ENCODE peak calls at places on chromosomes 16 and 17, in nine cellular contexts. S is SJCRH30; U is activated CD4-positive, alpha-beta T cell treated with anti-CD3 and anti-CD28 coated beads, Interleukin-2, amount 50 U/mL, for 1 hour; E is AG04450; Z is endothelial cell of umbilical vein; O is AG04449; N is suprapubic skin; X is cardiac muscle cell; F is NAMALWA. P is an unnamed sample.
A peak's percentile ranks its signal among the peaks of the same experiment; 100 is the strongest.

GRCh38 chr17:1188812-1189211 is 9.0 kb upstream of the ABR start:
- DNase-seq in S (no peak), U (no peak), E (no peak), Z (peak; percentile 40), O (no peak), N (peak; percentile 94), X (peak; percentile 86), F (no peak), P (peak; percentile 28)

GRCh38 chr16:50038756-50039529 is 13.9 kb downstream of the CNEP1R1 start:
- DNase-seq in S (no peak), U (no peak), E (no peak), Z (no peak), O (no peak), N (no peak), X (peak; percentile 7), F (no peak), P (no peak)

GRCh38 chr17:3719265-3719664 is 4.4 kb upstream of the HASPIN start:
- DNase-seq in S (no peak), U (no peak), E (no peak), Z (no peak), O (no peak), N (no peak), X (no peak), F (no peak), P (no peak)

GRCh38 chr17:49691086-49691676 is 13.3 kb upstream of the SPOP start:
- DNase-seq in S (no peak), U (no peak), E (no peak), Z (peak; percentile 71), O (no peak), N (peak; percentile 29), X (peak; percentile 87), F (no peak), P (peak; percentile 95)

GRCh38 chr17:10247806-10248334 is 49.5 kb upstream of the GAS7 start:
- DNase-seq in S (no peak), U (no peak), E (no peak), Z (no peak), O (no peak), N (no peak), X (peak; percentile 60), F (no peak), P (no peak)

GRCh38 chr17:77875051-77875780 is 83.3 kb upstream of the TNRC6C start:
- DNase-seq in S (peak; percentile 55), U (no peak), E (no peak), Z (no peak), O (peak; percentile 78), N (no peak), X (peak; percentile 60), F (no peak), P (peak; percentile 81)

GRCh38 chr17:40307001-40307690 is 1.8 kb upstream of the RARA start:
- DNase-seq in S (peak; percentile 92), U (no peak), E (no peak), Z (no peak), O (no peak), N (peak; percentile 71), X (peak; percentile 81), F (no peak), P (no peak)

GRCh38 chr16:4799171-4799855 is 3.1 kb downstream of the ROGDI start:
- DNase-seq in S (no peak), U (no peak), E (no peak), Z (no peak), O (no peak), N (no peak), X (no peak), F (no peak), P (no peak)

GRCh38 chr17:18065546-18065945 is 22.2 kb upstream of the DRG2 start:
- DNase-seq in S (no peak), U (no peak), E (no peak), Z (no peak), O (no peak), N (no peak), X (no peak), F (no peak), P (no peak)

GRCh38 chr16:84827131-84827574 is 7.4 kb downstream of the CRISPLD2 start:
- DNase-seq in S (no peak), U (no peak), E (no peak), Z (no peak), O (no peak), N (no peak), X (peak; percentile 57), F (no peak), P (no peak)